ENCODE peak calls at places on chromosomes 4 and X, in ten cellular contexts. F, X, I, Q, T, H, Z, S, C and E are unnamed samples. For H3K4me1, the result is how much of the 10 kb centered on the place peaks cover.

GRCh38 chrX:28158019-28158777 is 176.9 kb upstream of the DCAF8L1 start:
- DNase-seq in H (no peak), Q (no peak), X (no peak), F (no peak), I (no peak), C (no peak), Z (no peak), S (no peak), T (no peak), E (no peak)

GRCh38 chr4:7711330-7711963 is 228.2 kb downstream of the AFAP1 start:
- DNase-seq in X (no peak), H (no peak), T (no peak), Q (no peak), S (no peak), I (no peak), F (no peak), C (no peak), Z (no peak), E (no peak)

GRCh38 chr4:141020801-141021261 is 112.4 kb downstream of the RNF150 start:
- DNase-seq in Q (no peak), Z (no peak), T (no peak), H (no peak), X (no peak), I (no peak), F (no peak), C (no peak), S (peak), E (no peak)

GRCh38 chr4:161279095-161279494 is 884.7 kb downstream of the FSTL5 start:
- DNase-seq in I (no peak), C (no peak), F (no peak), H (no peak), Z (no peak), T (no peak), S (no peak), X (no peak), Q (no peak), E (no peak)

GRCh38 chr4:10893417-10893816 is 208.8 kb upstream of the CLNK start:
- DNase-seq in T (no peak), S (peak), C (no peak), X (no peak), Z (no peak), F (no peak), H (no peak), I (no peak), Q (no peak), E (no peak)

GRCh38 chr4:161829631-161830030 is 334.2 kb downstream of the FSTL5 start:
- DNase-seq in F (no peak), T (no peak), Q (no peak), Z (no peak), S (no peak), X (no peak), C (no peak), I (no peak), H (no peak), E (no peak)

GRCh38 chrX:51332188-51332942 is at the start of gene NUDT10:
- DNase-seq in Z (no peak), I (no peak), S (peak), H (no peak), F (no peak), T (peak), X (peak), Q (peak), C (peak), E (peak)

GRCh38 chr4:129323630-129324029 is 227.7 kb downstream of the C4orf33 start:
- DNase-seq in S (no peak), Q (no peak), F (no peak), Z (no peak), T (no peak), X (no peak), I (no peak), C (no peak), H (no peak), E (no peak)

GRCh38 chr4:78776031-78776728 is at the start of gene BMP2K:
- DNase-seq in Q (peak), C (peak), Z (peak), X (peak), F (peak), T (peak), S (peak), I (peak), H (peak), E (peak)

GRCh38 chr4:97558204-97558804 is 585.0 kb downstream of the STPG2 start:
- DNase-seq in T (no peak), F (no peak), H (no peak), C (no peak), X (no peak), S (no peak), I (no peak), Z (no peak), Q (no peak), E (no peak)

GRCh38 chr4:120466429-120466828 is 399.8 kb upstream of the MAD2L1 start:
- DNase-seq in Z (no peak), I (no peak), C (no peak), X (no peak), Q (no peak), S (no peak), F (no peak), T (no peak), H (no peak), E (no peak)

GRCh38 chr4:157075811-157076577 is at the start of gene GLRB:
- DNase-seq in X (peak), Q (peak), Z (no peak), H (no peak), I (no peak), S (peak), T (peak), C (peak), F (no peak), E (peak)

GRCh38 chr4:45007499-45007898 is 281.1 kb upstream of the GNPDA2 start:
- DNase-seq in S (no peak), Q (no peak), I (no peak), T (no peak), X (no peak), C (no peak), H (no peak), Z (no peak), F (no peak), E (no peak)

GRCh38 chr4:123325241-123325681 is 71.3 kb upstream of the SPRY1 start:
- DNase-seq in T (no peak), F (no peak), I (no peak), Z (no peak), Q (no peak), C (no peak), X (no peak), S (no peak), H (peak), E (no peak)

GRCh38 chrX:30615229-30615628 is 37.7 kb upstream of the TASL start:
- DNase-seq in I (no peak), F (no peak), C (no peak), H (no peak), S (peak), X (no peak), Q (no peak), Z (no peak), T (no peak), E (no peak)

GRCh38 chr4:53128959-53129358 is 236.9 kb downstream of the SCFD2 start:
- DNase-seq in S (peak), X (peak), C (no peak), F (no peak), I (no peak), Z (no peak), T (peak), Q (peak), H (no peak), E (no peak)

GRCh38 chrX:10033360-10034007 is 66.3 kb downstream of the CLDN34 start:
- DNase-seq in C (no peak), X (no peak), T (no peak), Z (no peak), S (no peak), F (no peak), H (no peak), I (no peak), Q (no peak), E (no peak)

GRCh38 chrX:154417157-154417556 is 5.8 kb downstream of the TAFAZZIN start:
- DNase-seq in S (no peak), X (no peak), C (no peak), Z (no peak), F (no peak), Q (no peak), T (no peak), H (no peak), I (no peak), E (no peak)

GRCh38 chrX:81120270-81120935 is 81.3 kb downstream of the HMGN5 start:
- DNase-seq in H (peak), I (no peak), X (no peak), S (no peak), Q (no peak), T (no peak), Z (no peak), C (no peak), F (no peak), E (no peak)

GRCh38 chrX:1178580-1179057 is 33.8 kb downstream of the CRLF2 start:
- DNase-seq in T (no peak), Q (no peak), X (no peak), Z (no peak), S (no peak), I (no peak), H (no peak), F (no peak), C (no peak), E (no peak)

GRCh38 chr4:66028668-66029067 is 358.4 kb upstream of the EPHA5 start:
- DNase-seq in H (no peak), T (no peak), X (no peak), I (no peak), F (no peak), C (no peak), S (no peak), Z (no peak), Q (no peak), E (no peak)

GRCh38 chrX:69505772-69506616 is 1.9 kb downstream of the NALF2 start:
- DNase-seq in Q (no peak), C (no peak), Z (no peak), F (no peak), I (no peak), H (no peak), X (no peak), T (no peak), S (no peak), E (no peak)

GRCh38 chr4:85149656-85150055 is 183.2 kb upstream of the WDFY3 start:
- DNase-seq in C (no peak), F (no peak), S (peak), X (no peak), H (no peak), Z (no peak), T (no peak), Q (no peak), I (no peak), E (no peak)

GRCh38 chr4:8266508-8266907 is 3.0 kb upstream of the HTRA3 start:
- DNase-seq in S (peak), Z (no peak), X (no peak), F (no peak), I (no peak), H (no peak), Q (no peak), T (no peak), C (no peak), E (no peak)

GRCh38 chr4:80015407-80016189 is 57.4 kb downstream of the ANTXR2 start:
- DNase-seq in C (no peak), H (no peak), Q (no peak), F (no peak), S (no peak), X (no peak), T (no peak), I (no peak), Z (no peak), E (no peak)
- H3K4me1 ChIP-seq in C (under half), H (under half), Q (under half), F (under half), S (under half), X (under half), T (under half), I (under half), Z (under half), E (under half)

DNA sequence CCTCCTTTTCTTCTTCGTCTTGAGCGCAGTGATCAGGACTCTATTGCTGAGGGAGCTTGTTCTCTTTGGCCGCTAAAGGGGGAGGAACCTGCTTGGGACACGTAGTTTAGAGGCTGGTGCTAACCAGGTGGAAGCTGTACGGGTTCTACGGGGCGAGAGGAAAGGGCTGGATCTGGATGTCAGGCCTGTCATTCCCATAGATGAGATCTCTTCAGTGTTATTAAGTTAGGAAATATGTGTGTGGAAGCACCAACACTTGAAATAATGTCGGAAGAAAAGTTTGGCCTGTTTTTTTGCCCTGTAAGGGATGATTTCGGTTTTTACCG is 643 bp downstream of the SRP72 start:
- DNase-seq in S (peak), T (no peak), Z (peak), H (peak), X (peak), C (no peak), Q (no peak), I (no peak), F (no peak), E (no peak)
- H3K4me1 ChIP-seq in S (under half), T (under half), Z (under half), H (under half), X (under half), C (under half), Q (under half), I (under half), F (under half), E (under half)

GRCh38 chr4:81049310-81049709 is 18.8 kb downstream of the BMP3 start:
- DNase-seq in Q (no peak), S (no peak), I (no peak), T (no peak), F (no peak), Z (no peak), C (no peak), H (no peak), X (no peak), E (no peak)
- H3K4me1 ChIP-seq in Q (under half), S (under half), I (under half), T (under half), F (under half), Z (under half), C (under half), H (under half), X (under half), E (under half)

DNA sequence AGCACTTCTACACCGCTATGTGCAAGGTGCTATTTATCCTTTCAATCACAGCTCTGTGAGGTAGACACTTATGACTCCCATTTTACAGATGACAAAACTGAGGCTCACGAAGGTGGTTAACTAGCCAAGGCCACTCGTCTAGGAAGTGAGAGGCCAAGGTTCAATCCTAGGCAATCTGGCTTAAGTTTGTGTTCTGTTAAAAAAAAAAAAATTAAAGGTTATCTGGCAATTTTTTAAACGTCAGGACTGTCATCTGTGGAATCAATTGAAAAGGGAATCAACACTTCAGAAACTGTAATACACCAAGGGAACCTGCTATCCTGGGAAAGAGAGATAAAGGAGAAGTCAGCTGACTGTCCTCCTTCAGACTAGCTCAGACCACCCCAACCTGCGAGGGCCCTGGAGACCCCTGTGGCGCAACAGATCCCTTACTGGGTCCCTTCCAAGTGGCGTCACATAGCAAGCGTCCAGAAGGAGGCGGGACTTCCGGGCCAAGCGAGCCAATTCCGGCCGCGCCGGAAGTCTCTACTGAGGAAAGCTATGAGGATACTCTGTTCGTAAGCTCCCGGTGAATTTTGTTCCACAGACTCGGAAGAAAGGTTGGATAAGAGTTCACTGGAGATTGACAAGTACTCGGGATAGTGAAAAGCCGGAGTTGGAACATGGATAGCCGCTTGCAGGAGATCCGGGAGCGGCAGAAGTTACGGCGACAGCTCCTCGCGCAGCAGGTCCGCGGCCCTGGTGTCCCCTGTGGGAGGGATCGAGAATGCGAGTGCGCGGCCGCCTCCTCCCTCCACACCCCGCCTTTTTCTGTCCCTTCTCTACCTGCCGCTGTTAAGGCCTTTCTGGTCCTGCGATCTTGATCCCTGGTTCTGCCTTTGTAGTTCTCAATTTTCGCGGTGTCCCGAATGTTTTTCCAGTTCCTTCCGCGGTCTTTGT is at the start of gene METTL14:
- DNase-seq in X (peak), Z (peak), Q (peak), F (peak), S (peak), T (peak), C (peak), I (peak), H (peak), E (peak)
- H3K4me1 ChIP-seq in X (under half), Z (under half), Q (under half), F (under half), S (under half), T (under half), C (under half), I (under half), H (under half), E (under half)

DNA sequence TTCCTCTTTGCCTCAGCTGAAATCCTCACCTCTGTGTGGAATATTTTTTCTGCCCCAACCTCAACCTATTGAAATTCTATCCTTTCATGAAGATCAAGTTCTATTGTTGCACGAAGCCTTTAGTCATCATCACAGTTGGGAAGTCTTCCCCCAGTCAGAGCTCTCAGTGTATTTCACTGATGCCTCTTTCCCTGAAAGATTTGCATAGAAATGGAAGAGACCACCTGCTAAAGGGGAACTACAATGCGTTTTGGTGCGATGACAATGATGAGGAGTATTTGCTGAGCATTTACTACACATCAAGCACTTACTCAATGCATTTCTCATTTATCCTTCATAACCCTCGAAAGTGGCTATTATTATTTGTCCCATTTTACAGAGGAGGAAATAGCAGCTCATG is 151.2 kb upstream of the KLF3 start:
- DNase-seq in Z (no peak), Q (no peak), S (no peak), F (no peak), X (no peak), T (no peak), H (no peak), C (no peak), I (no peak), E (no peak)
- H3K4me1 ChIP-seq in Z (under half), Q (under half), S (under half), F (under half), X (under half), T (under half), H (under half), C (under half), I (half or more), E (under half)